ENCODE peak calls at places on chromosomes 13 and 19, in nine cellular contexts. Z is ovary, J is uterus, G is MM.1S, Y is endothelial cell, P is GM06990, N is breast epithelium, L is GM12865, R is H9. V is an unnamed sample.

GRCh38 chr19:41588497-41589209 is 12.7 kb downstream of the CEACAM21 start:
- DNase-seq in Z (no peak), J (no peak), G (peak), Y (peak), P (no peak), N (no peak), L (peak), R (no peak), V (peak)

GRCh38 chr13:46586766-46587509 is 34.0 kb downstream of the LRCH1 start:
- DNase-seq in Z (no peak), J (no peak), G (no peak), Y (no peak), P (no peak), N (no peak), L (no peak), R (no peak), V (no peak)

GRCh38 chr13:99655351-99656091 is 154.2 kb downstream of the TM9SF2 start:
- DNase-seq in Z (no peak), J (no peak), G (no peak), Y (no peak), P (no peak), N (no peak), L (no peak), R (no peak), V (no peak)

GRCh38 chr13:82636119-82636518 is 1246.2 kb downstream of the SLITRK1 start:
- DNase-seq in Z (no peak), J (no peak), G (no peak), Y (no peak), P (no peak), N (no peak), L (no peak), R (no peak), V (no peak)

GRCh38 chr13:31756346-31756745 is 17.0 kb downstream of the RXFP2 start:
- DNase-seq in Z (no peak), J (peak), G (no peak), Y (no peak), P (no peak), N (no peak), L (no peak), R (no peak), V (no peak)

GRCh38 chr13:100668408-100668807 is 6.2 kb downstream of the TMTC4 start:
- DNase-seq in Z (no peak), J (no peak), G (no peak), Y (no peak), P (no peak), N (no peak), L (no peak), R (no peak), V (no peak)

GRCh38 chr13:106649495-106649894 is 81.6 kb upstream of the ARGLU1 start:
- DNase-seq in Z (no peak), J (no peak), G (no peak), Y (no peak), P (no peak), N (no peak), L (no peak), R (no peak), V (no peak)

GRCh38 chr19:44879309-44880065 is 11.6 kb upstream of the TOMM40 start:
- DNase-seq in Z (no peak), J (no peak), G (no peak), Y (no peak), P (no peak), N (no peak), L (no peak), R (no peak), V (no peak)

GRCh38 chr13:79549355-79550106 is 68.6 kb downstream of the NDFIP2 start:
- DNase-seq in Z (no peak), J (no peak), G (no peak), Y (no peak), P (no peak), N (no peak), L (no peak), R (no peak), V (no peak)

GRCh38 chr13:69633044-69633443 is 474.6 kb upstream of the ATXN8OS start:
- DNase-seq in Z (no peak), J (no peak), G (no peak), Y (no peak), P (no peak), N (no peak), L (no peak), R (no peak), V (no peak)

GRCh38 chr19:56692496-56692895 is 20.9 kb upstream of the ZNF835 start:
- DNase-seq in Z (peak), J (no peak), G (no peak), Y (no peak), P (no peak), N (no peak), L (no peak), R (no peak), V (no peak)

GRCh38 chr19:38111898-38112297 is 112.1 kb downstream of the DPF1 start:
- DNase-seq in Z (no peak), J (no peak), G (no peak), Y (no peak), P (no peak), N (no peak), L (no peak), R (no peak), V (no peak)

GRCh38 chr19:53789708-53790678 is 34.1 kb downstream of the NLRP12 start:
- DNase-seq in Z (no peak), J (no peak), G (no peak), Y (no peak), P (no peak), N (no peak), L (no peak), R (no peak), V (no peak)

GRCh38 chr13:104831823-104832222 is 1703.6 kb downstream of the EFNB2 start:
- DNase-seq in Z (no peak), J (no peak), G (no peak), Y (no peak), P (no peak), N (no peak), L (no peak), R (no peak), V (no peak)

GRCh38 chr13:95083758-95084157 is 217.5 kb downstream of the ABCC4 start:
- DNase-seq in Z (no peak), J (no peak), G (no peak), Y (no peak), P (no peak), N (no peak), L (no peak), R (no peak), V (no peak)

GRCh38 chr13:28370448-28370847 is 124.5 kb downstream of the FLT1 start:
- DNase-seq in Z (no peak), J (no peak), G (no peak), Y (no peak), P (no peak), N (no peak), L (no peak), R (no peak), V (no peak)

GRCh38 chr13:111437856-111438547 is 117.6 kb downstream of the TEX29 start:
- DNase-seq in Z (no peak), J (no peak), G (no peak), Y (no peak), P (no peak), N (no peak), L (no peak), R (no peak), V (no peak)

GRCh38 chr13:49238621-49239020 is 9.1 kb upstream of the CDADC1 start:
- DNase-seq in Z (no peak), J (no peak), G (no peak), Y (no peak), P (no peak), N (no peak), L (no peak), R (no peak), V (no peak)

GRCh38 chr13:21336609-21337008 is 122.5 kb downstream of the ZDHHC20 start:
- DNase-seq in Z (no peak), J (no peak), G (no peak), Y (no peak), P (no peak), N (no peak), L (no peak), R (no peak), V (no peak)

GRCh38 chr19:33280351-33280921 is 21.9 kb downstream of the CEBPA start:
- DNase-seq in Z (no peak), J (no peak), G (no peak), Y (no peak), P (peak), N (no peak), L (peak), R (no peak), V (peak)

GRCh38 chr13:25587581-25587980 is 215.8 kb downstream of the ATP8A2 start:
- DNase-seq in Z (no peak), J (no peak), G (no peak), Y (no peak), P (no peak), N (no peak), L (no peak), R (no peak), V (no peak)

GRCh38 chr13:46523972-46524737 is 28.8 kb upstream of the LRCH1 start:
- DNase-seq in Z (no peak), J (no peak), G (no peak), Y (no peak), P (no peak), N (no peak), L (no peak), R (no peak), V (no peak)

GRCh38 chr13:84279166-84279565 is 396.9 kb upstream of the SLITRK1 start:
- DNase-seq in Z (no peak), J (no peak), G (no peak), Y (no peak), P (no peak), N (no peak), L (no peak), R (no peak), V (no peak)

GRCh38 chr19:44608391-44608821 is 5.0 kb upstream of the IGSF23 start:
- DNase-seq in Z (no peak), J (no peak), G (no peak), Y (no peak), P (no peak), N (no peak), L (no peak), R (no peak), V (no peak)

GRCh38 chr19:31533114-31533513 is 183.9 kb upstream of the TSHZ3 start:
- DNase-seq in Z (no peak), J (no peak), G (no peak), Y (no peak), P (no peak), N (no peak), L (no peak), R (no peak), V (no peak)

DNA sequence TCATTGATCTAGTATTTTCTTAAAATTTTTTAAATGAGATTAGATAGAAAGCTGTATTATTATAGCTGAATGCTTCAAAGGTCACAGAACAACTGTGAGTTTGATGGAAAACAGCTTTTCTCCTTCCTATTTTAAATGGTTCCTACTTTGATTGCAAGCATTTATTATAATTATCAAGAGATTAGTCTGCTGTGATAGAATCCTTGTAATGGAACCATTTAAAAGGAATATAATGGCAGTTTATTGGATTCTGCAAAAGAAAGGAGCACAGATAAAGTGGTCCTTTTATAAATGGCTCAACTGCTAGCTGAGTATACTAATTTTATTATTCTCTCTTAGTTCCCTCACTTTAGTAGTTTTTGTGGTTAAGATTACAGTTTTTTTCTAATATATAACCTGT is 87.0 kb downstream of the MAB21L1 start:
- DNase-seq in Z (no peak), J (no peak), G (no peak), Y (no peak), P (no peak), N (no peak), L (no peak), R (no peak), V (no peak)
- TF ChIP-seq CTCF in Z (no peak), J (no peak), G (no peak), Y (no peak), P (no peak), N (no peak), L (no peak), R (no peak), V (no peak)

DNA sequence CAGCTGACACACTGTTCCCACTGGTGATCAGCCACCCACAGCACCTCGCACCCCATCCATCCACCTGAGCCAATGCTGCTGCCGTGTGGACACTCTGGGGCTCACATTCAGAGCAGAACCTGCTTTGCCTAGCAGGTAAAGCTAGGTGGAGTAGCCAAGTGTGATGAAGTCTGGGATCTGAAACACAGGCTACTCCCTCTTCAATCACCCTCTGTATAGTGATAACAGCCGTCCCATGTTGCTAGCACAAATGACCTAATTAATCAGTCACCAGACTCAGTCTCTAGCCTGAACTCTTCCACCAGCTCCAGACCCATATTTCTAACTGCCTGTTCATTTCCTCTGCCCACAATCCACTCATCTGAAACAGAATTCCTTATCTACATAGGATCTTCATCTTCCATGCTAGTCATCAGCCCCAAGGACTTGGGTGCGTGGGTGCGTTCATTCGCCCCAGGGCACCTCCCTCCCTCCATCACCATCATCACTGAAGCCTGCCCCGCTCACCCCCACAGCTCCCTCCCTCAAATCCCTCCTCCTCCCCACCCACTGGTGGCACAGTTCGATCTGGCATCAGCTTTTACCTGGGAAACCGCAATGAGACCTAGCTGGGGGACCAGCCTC is 19.8 kb downstream of the STK24 start:
- DNase-seq in Z (no peak), J (no peak), G (no peak), Y (no peak), P (no peak), N (no peak), L (no peak), R (no peak), V (no peak)
- TF ChIP-seq CTCF in Z (no peak), J (no peak), G (no peak), Y (no peak), P (no peak), N (no peak), L (peak), R (no peak), V (no peak)

GRCh38 chr19:19217110-19217509 is 5.4 kb downstream of the NCAN start:
- DNase-seq in Z (no peak), J (no peak), G (peak), Y (no peak), P (no peak), N (no peak), L (peak), R (peak), V (no peak)
- TF ChIP-seq CTCF in Z (no peak), J (no peak), G (peak), Y (no peak), P (peak), N (no peak), L (peak), R (peak), V (no peak)

GRCh38 chr19:46721269-46722003 is 4.5 kb upstream of the PRKD2 start:
- DNase-seq in Z (no peak), J (no peak), G (no peak), Y (peak), P (no peak), N (no peak), L (no peak), R (peak), V (no peak)
- TF ChIP-seq CTCF in Z (no peak), J (no peak), G (no peak), Y (peak), P (no peak), N (no peak), L (no peak), R (peak), V (peak)

GRCh38 chr19:15288146-15288963 is 44.0 kb downstream of the BRD4 start:
- DNase-seq in Z (no peak), J (no peak), G (peak), Y (no peak), P (peak), N (no peak), L (peak), R (no peak), V (no peak)
- TF ChIP-seq CTCF in Z (no peak), J (no peak), G (no peak), Y (no peak), P (no peak), N (no peak), L (no peak), R (no peak), V (no peak)

GRCh38 chr13:51923983-51924539 is 62.3 kb downstream of the CCDC70 start:
- DNase-seq in Z (no peak), J (no peak), G (no peak), Y (peak), P (no peak), N (no peak), L (no peak), R (peak), V (no peak)
- TF ChIP-seq CTCF in Z (no peak), J (no peak), G (peak), Y (peak), P (no peak), N (no peak), L (no peak), R (peak), V (no peak)

GRCh38 chr19:739998-740715 is 10.8 kb upstream of the MISP start:
- DNase-seq in Z (peak), J (no peak), G (no peak), Y (no peak), P (no peak), N (no peak), L (no peak), R (no peak), V (no peak)

GRCh38 chr19:736125-736524 is 14.8 kb upstream of the MISP start:
- DNase-seq in Z (peak), J (no peak), G (no peak), Y (no peak), P (no peak), N (no peak), L (no peak), R (no peak), V (no peak)

GRCh38 chr19:734716-735115 is 16.2 kb upstream of the MISP start:
- DNase-seq in Z (no peak), J (no peak), G (no peak), Y (no peak), P (no peak), N (no peak), L (no peak), R (no peak), V (no peak)

GRCh38 chr19:738509-739128 is 12.3 kb upstream of the MISP start:
- DNase-seq in Z (peak), J (no peak), G (no peak), Y (no peak), P (no peak), N (no peak), L (no peak), R (no peak), V (no peak)

DNA sequence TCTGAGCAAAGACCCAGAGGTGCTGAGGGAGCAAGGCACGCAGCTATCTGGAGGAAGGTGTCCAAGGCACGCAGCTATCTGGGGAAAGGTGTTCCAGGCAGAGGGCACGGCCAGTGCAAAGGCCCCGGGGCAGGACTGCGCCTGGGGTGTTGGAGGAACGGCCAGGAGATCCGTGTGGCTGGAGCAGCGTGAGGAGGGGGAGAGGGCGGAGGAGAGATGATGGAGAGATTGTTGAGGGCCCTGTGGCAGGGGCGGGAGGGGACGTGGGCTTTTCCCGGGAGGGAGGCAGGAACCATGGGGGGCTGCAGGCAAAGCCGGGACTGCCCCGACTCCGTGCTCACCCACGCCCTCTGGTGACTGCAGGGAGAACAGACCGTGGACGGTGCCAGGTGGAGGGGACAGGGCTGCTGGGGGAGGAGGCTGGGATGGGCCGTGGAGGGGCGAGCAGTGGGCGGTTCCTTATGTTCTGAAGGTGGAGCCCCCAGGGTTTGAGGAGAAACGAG is 13.3 kb upstream of the MISP start:
- DNase-seq in Z (peak), J (peak), G (peak), Y (peak), P (no peak), N (no peak), L (peak), R (peak), V (peak)
- TF ChIP-seq CTCF in Z (no peak), J (peak), G (peak), Y (peak), P (peak), N (peak), L (peak), R (peak), V (peak)

GRCh38 chr13:109764474-109765292 is 21.7 kb downstream of the IRS2 start:
- DNase-seq in Z (no peak), J (no peak), G (no peak), Y (no peak), P (no peak), N (no peak), L (no peak), R (no peak), V (no peak)
- TF ChIP-seq CTCF in Z (no peak), J (no peak), G (no peak), Y (no peak), P (peak), N (no peak), L (no peak), R (peak), V (no peak)

V was measured in GM10248.